ENCODE peak calls at places on chromosome 4, in four cellular contexts. H, Q, K and M are unnamed samples.

GRCh38 chr4:136867465-136867864 is 664.8 kb downstream of the PCDH18 start:
- DNase-seq in Q (peak), H (no peak), K (no peak), M (no peak)

GRCh38 chr4:186699298-186699697 is 24.4 kb downstream of the FAT1 start:
- DNase-seq in K (no peak), Q (no peak), H (peak), M (peak)

GRCh38 chr4:19293080-19293479 is 958.6 kb upstream of the SLIT2 start:
- DNase-seq in K (no peak), Q (no peak), H (no peak), M (no peak)

GRCh38 chr4:18980516-18981233 is 959.1 kb upstream of the LCORL start:
- DNase-seq in H (peak), Q (no peak), K (no peak), M (no peak)

GRCh38 chr4:140249351-140249750 is 95.4 kb upstream of the MAML3 start:
- DNase-seq in K (no peak), Q (no peak), H (peak), M (peak)

GRCh38 chr4:149203256-149204001 is 612.2 kb downstream of the IQCM start:
- DNase-seq in K (no peak), Q (no peak), H (no peak), M (no peak)

GRCh38 chr4:169925678-169926077 is 100.5 kb downstream of the MFAP3L start:
- DNase-seq in K (no peak), H (no peak), Q (no peak), M (no peak)

GRCh38 chr4:186200436-186201409 is 9.4 kb downstream of the CYP4V2 start:
- DNase-seq in Q (peak), K (no peak), H (no peak), M (no peak)

GRCh38 chr4:89765966-89766365 is 71.0 kb downstream of the SNCA start:
- DNase-seq in K (no peak), H (no peak), Q (no peak), M (peak)

GRCh38 chr4:123052007-123052406 is 129.6 kb upstream of the NUDT6 start:
- DNase-seq in K (no peak), H (no peak), Q (no peak), M (no peak)

GRCh38 chr4:183165371-183165770 is 66.3 kb downstream of the WWC2 start:
- DNase-seq in H (peak), K (no peak), Q (no peak), M (no peak)

GRCh38 chr4:140130677-140131076 is 23.3 kb downstream of the MAML3 start:
- DNase-seq in K (peak), Q (no peak), H (peak), M (no peak)

GRCh38 chr4:8723222-8723980 is 130.8 kb downstream of the CPZ start:
- DNase-seq in K (no peak), H (no peak), Q (no peak), M (no peak)

GRCh38 chr4:47209833-47210232 is 178.5 kb downstream of the GABRB1 start:
- DNase-seq in H (peak), K (no peak), Q (no peak), M (peak)

GRCh38 chr4:174672276-174672675 is 150.0 kb upstream of the HPGD start:
- DNase-seq in Q (no peak), K (no peak), H (no peak), M (peak)

DNA sequence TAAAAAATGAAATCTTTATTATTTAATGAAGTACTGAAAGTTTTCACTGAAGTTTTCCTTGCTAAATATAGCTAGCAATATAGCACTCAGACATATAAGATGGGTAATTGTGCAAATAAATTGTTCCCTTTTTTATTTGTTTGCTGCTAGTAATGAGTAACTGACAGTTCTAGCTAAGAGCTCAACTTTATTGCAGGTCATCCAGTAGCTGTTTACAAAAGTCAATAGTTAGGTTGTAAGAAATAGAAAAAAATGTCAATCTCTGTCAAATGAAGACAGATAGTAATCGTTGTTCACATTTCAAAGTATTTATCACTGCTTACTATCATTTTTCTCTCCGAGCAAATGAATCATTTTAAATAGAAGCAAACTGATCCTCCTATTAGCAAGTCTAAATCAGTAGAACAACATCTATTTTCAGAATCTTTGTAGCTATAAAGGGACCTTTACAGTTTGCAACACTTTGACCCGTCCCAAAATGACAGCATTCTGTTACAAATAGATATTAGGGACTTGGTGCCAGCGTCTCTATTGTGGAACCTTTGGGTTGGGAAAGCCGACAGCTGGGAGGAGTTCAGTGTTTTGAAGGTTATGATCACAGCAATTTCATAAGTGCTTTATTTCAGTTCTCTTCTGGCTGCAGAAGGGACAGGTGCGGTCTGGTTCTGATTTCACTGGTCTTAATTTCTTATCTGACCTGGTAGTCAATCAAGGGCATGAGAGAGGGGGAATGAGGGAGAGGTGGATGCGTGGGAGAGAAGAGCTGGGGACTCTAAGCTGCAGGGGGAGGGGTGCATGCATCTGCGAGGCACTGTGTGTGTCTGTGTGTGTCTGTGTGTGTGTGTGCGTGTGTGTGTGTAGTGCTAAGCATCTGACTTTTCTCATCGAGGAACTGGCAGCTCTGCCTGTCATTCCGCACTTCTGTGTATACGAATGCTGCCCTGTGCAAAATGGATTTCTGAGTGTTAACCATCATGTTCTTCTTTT is 227.9 kb upstream of the PITX2 start:
- DNase-seq in Q (peak), K (no peak), H (no peak), M (peak)
- H3K4me2 ChIP-seq in Q (no peak), K (no peak), H (no peak), M (no peak)

DNA sequence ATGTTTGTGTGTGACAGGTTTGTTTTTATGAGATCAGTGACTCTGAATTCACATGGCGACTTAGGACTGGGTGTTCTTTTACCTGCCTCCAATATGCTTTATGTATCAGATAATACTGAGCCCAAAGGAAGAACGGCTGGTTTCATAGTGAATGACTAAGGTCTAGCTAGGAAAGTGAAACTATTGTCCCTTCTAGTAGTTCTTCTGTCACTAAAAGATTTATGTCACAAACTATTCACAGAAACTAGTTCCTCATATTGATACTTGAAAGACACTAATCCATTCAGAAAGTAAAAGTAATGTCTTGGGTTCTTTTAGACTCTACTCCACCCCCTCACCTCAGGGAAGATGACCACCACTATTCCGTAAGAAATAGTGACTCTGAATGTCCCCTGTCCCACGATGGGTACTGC is 81.7 kb downstream of the EGF start:
- DNase-seq in K (no peak), Q (no peak), H (no peak), M (no peak)
- H3K27ac ChIP-seq in K (no peak), Q (no peak), H (no peak), M (no peak)

DNA sequence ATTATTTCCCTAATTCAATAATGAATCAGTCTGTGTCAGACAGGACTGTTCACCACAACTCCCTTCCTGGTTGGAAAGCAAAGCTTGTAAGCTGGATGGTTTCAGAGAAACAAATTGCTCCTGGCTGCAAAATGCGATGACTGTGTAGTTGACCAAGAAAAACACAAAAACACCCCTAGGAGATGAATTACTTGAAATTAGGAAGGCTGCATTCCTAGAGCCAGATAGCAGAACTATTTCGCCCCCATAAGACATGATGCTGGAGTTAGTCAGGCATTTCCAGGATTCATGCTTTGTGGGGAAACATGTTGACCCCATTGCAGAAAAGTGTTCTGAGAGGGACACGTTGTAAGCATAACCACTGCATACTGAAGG is 208.5 kb downstream of the CHIC2 start:
- DNase-seq in K (no peak), H (peak), Q (no peak), M (no peak)
- H3K4me2 ChIP-seq in K (no peak), H (peak), Q (no peak), M (peak)

GRCh38 chr4:44098973-44099372 is 349.6 kb downstream of the KCTD8 start:
- DNase-seq in Q (no peak), H (no peak), K (no peak), M (no peak)
- H3K27ac ChIP-seq in Q (no peak), H (no peak), K (no peak), M (no peak)

GRCh38 chr4:67765928-67766327 is 11.7 kb upstream of the GNRHR start:
- DNase-seq in H (peak), K (no peak), Q (no peak), M (no peak)

GRCh38 chr4:67765401-67765800 is 11.2 kb upstream of the GNRHR start:
- DNase-seq in Q (no peak), K (no peak), H (no peak), M (no peak)

GRCh38 chr4:67764183-67764582 is 10.0 kb upstream of the GNRHR start:
- DNase-seq in K (no peak), H (no peak), Q (no peak), M (no peak)

DNA sequence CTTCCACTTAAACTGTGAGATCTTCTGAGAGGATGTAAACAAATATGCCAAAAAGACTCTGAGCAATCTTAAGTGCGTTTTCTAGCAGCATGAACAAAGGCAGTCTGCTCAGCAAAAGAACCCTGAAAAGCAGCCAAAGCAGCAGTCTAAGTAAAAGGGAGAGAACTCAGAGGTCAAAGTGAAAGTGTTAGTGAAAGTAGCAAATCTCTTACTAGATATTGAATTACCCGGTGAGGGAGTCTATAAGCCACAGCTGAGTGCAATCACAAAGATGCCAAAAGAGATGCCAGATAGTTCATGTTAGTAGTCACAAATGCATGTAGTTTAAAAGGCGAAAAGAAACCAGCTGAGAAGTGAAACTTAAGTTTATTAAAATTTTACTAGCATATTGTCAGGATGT is 7.9 kb upstream of the GNRHR start:
- DNase-seq in Q (no peak), K (no peak), H (no peak), M (peak)
- H3K4me2 ChIP-seq in Q (no peak), K (no peak), H (peak), M (no peak)

GRCh38 chr4:158315706-158316105 is 105.4 kb downstream of the TMEM144 start:
- DNase-seq in Q (no peak), K (no peak), H (peak), M (no peak)
- H3K27ac ChIP-seq in Q (no peak), K (no peak), H (peak), M (peak)

DNA sequence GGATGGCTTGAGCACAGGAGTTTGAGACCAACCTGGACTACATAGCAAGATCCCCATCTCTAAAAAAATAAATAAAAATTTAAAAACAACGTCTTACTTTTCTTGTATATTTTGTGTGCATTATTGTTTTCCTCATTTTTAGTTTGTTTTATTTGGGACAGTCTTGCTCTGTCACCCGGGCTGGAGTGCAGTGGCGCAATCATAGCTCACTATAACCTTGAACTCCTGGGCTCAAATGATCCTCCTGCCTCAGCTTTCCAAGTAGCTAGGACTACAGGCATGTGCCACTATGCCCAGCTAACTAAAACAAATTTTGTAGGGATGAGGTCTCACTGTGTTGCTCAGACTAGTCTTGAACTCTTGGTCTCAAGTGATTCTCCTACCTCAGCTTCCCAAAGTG is 9.5 kb upstream of the SMIM14 start:
- DNase-seq in H (no peak), K (no peak), Q (no peak), M (no peak)
- H3K4me2 ChIP-seq in H (no peak), K (no peak), Q (no peak), M (no peak)

GRCh38 chr4:150402968-150403367 is 179.0 kb upstream of the MAB21L2 start:
- DNase-seq in H (no peak), Q (peak), K (no peak), M (no peak)
- H3K27ac ChIP-seq in H (no peak), Q (no peak), K (no peak), M (no peak)